ENCODE peak calls at places on chromosomes 1 and 21, in eight cellular contexts. J, H, W, C, R, K, N and T are unnamed samples. For H3K36me3, the result is how much of the 10 kb centered on the place peaks cover.

GRCh38 chr1:27961646-27962221 is 2.0 kb downstream of the XKR8 start:
- DNase-seq in J (no peak), H (no peak), W (no peak), C (no peak), R (no peak), K (peak), N (no peak), T (no peak)

GRCh38 chr1:116485071-116485735 is 85.6 kb downstream of the CD58 start:
- DNase-seq in J (peak), H (peak), W (peak), C (peak), R (peak), K (peak), N (peak), T (peak)

GRCh38 chr1:7621334-7622219 is 149.5 kb upstream of the VAMP3 start:
- DNase-seq in J (no peak), H (no peak), W (no peak), C (peak), R (peak), K (no peak), N (no peak), T (no peak)

GRCh38 chr1:25109527-25109926 is 122.8 kb downstream of the SYF2 start:
- DNase-seq in J (no peak), H (no peak), W (no peak), C (no peak), R (no peak), K (no peak), N (no peak), T (no peak)

GRCh38 chr1:210500831-210501230 is 172.1 kb downstream of the HHAT start:
- DNase-seq in J (no peak), H (no peak), W (no peak), C (no peak), R (no peak), K (no peak), N (peak), T (no peak)

GRCh38 chr1:178126261-178126660 is 32.4 kb downstream of the RASAL2 start:
- DNase-seq in J (no peak), H (no peak), W (no peak), C (no peak), R (no peak), K (no peak), N (no peak), T (no peak)

GRCh38 chr1:6922096-6922931 is 137.1 kb downstream of the CAMTA1 start:
- DNase-seq in J (no peak), H (no peak), W (peak), C (no peak), R (no peak), K (peak), N (peak), T (no peak)

GRCh38 chr1:19949016-19949415 is 25.6 kb upstream of the PLA2G2E start:
- DNase-seq in J (no peak), H (no peak), W (no peak), C (no peak), R (no peak), K (peak), N (peak), T (no peak)

GRCh38 chr1:158020877-158021630 is 27.6 kb downstream of the KIRREL1 start:
- DNase-seq in J (no peak), H (no peak), W (no peak), C (no peak), R (no peak), K (peak), N (no peak), T (no peak)

GRCh38 chr1:111441573-111442192 is 7.4 kb downstream of the WDR77 start:
- DNase-seq in J (no peak), H (peak), W (no peak), C (no peak), R (peak), K (peak), N (peak), T (no peak)

GRCh38 chr1:246147471-246148461 is 359.3 kb downstream of the SMYD3 start:
- DNase-seq in J (no peak), H (no peak), W (no peak), C (no peak), R (no peak), K (no peak), N (no peak), T (no peak)

GRCh38 chr1:10625554-10625953 is 150.8 kb downstream of the PEX14 start:
- DNase-seq in J (no peak), H (no peak), W (no peak), C (no peak), R (no peak), K (no peak), N (no peak), T (no peak)

GRCh38 chr1:38831753-38832734 is 27.5 kb downstream of the RRAGC start:
- DNase-seq in J (no peak), H (no peak), W (no peak), C (no peak), R (no peak), K (no peak), N (no peak), T (no peak)

GRCh38 chr1:86277909-86278308 is 118.2 kb downstream of the ODF2L start:
- DNase-seq in J (no peak), H (no peak), W (no peak), C (no peak), R (no peak), K (no peak), N (no peak), T (no peak)

GRCh38 chr1:19495816-19496528 is 10.6 kb upstream of the CAPZB start:
- DNase-seq in J (no peak), H (no peak), W (no peak), C (no peak), R (no peak), K (peak), N (peak), T (no peak)

GRCh38 chr1:19123837-19124236 is 86.2 kb downstream of the UBR4 start:
- DNase-seq in J (no peak), H (no peak), W (no peak), C (no peak), R (no peak), K (no peak), N (no peak), T (peak)

GRCh38 chr1:228668553-228669400 is 66.5 kb upstream of the RHOU start:
- DNase-seq in J (no peak), H (no peak), W (peak), C (no peak), R (no peak), K (peak), N (peak), T (no peak)

GRCh38 chr1:233245191-233245765 is 50.2 kb downstream of the PCNX2 start:
- DNase-seq in J (no peak), H (no peak), W (no peak), C (no peak), R (no peak), K (no peak), N (peak), T (no peak)

GRCh38 chr21:26739189-26739588 is 106.0 kb downstream of the ADAMTS1 start:
- DNase-seq in J (no peak), H (no peak), W (no peak), C (no peak), R (no peak), K (peak), N (peak), T (no peak)

GRCh38 chr21:39313457-39314154 is at the start of gene BRWD1:
- DNase-seq in J (peak), H (peak), W (no peak), C (peak), R (peak), K (peak), N (peak), T (peak)

GRCh38 chr21:39313042-39313456 is 383 bp downstream of the BRWD1 start:
- DNase-seq in J (no peak), H (peak), W (no peak), C (peak), R (peak), K (no peak), N (no peak), T (peak)

GRCh38 chr21:39311164-39311563 is 2.3 kb downstream of the BRWD1 start:
- DNase-seq in J (no peak), H (no peak), W (no peak), C (no peak), R (no peak), K (no peak), N (no peak), T (no peak)

GRCh38 chr21:39314155-39315027 is 959 bp upstream of the BRWD1 start:
- DNase-seq in J (peak), H (no peak), W (no peak), C (peak), R (peak), K (peak), N (peak), T (peak)

GRCh38 chr21:39312112-39313041 is 1.1 kb downstream of the BRWD1 start:
- DNase-seq in J (peak), H (peak), W (peak), C (peak), R (peak), K (peak), N (peak), T (peak)
- H3K36me3 ChIP-seq in J (under half), H (under half), W (under half), C (under half), R (under half), K (under half), N (under half), T (under half)

GRCh38 chr21:39182016-39182415 is 1.2 kb downstream of the PSMG1 start:
- DNase-seq in J (no peak), H (no peak), W (no peak), C (no peak), R (no peak), K (peak), N (no peak), T (no peak)

GRCh38 chr21:39182484-39183271 is 573 bp downstream of the PSMG1 start:
- DNase-seq in J (no peak), H (no peak), W (no peak), C (no peak), R (peak), K (peak), N (no peak), T (peak)

GRCh38 chr21:39183272-39184049 is at the start of gene PSMG1:
- DNase-seq in J (peak), H (peak), W (peak), C (peak), R (peak), K (peak), N (peak), T (peak)

GRCh38 chr21:39181205-39181818 is 1.9 kb downstream of the PSMG1 start:
- DNase-seq in J (no peak), H (no peak), W (no peak), C (no peak), R (no peak), K (peak), N (no peak), T (no peak)

GRCh38 chr21:39180429-39181019 is 2.7 kb downstream of the PSMG1 start:
- DNase-seq in J (no peak), H (no peak), W (no peak), C (no peak), R (no peak), K (no peak), N (no peak), T (no peak)
- H3K36me3 ChIP-seq in J (under half), H (under half), W (under half), C (under half), R (under half), K (under half), N (under half), T (under half)

DNA sequence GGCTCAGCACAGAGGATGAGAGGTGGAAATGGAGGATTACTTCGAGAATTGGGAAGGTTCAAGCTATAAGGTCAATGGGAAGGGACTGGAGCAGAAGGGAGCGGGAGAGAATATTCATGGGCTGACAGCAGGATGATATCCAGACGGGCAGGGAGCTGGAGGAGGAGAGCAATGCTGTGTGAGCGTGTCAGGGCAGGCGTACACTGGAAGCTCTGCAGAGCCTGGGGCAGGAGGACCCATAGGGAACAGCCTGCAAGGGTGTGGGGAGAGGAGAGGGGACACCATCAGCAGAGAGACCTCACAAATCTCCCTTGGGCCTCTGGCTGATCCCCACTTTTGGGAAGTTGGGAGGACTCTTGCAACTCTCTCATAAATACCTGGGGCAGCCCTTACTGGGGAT is 13.7 kb downstream of the CSF1 start:
- DNase-seq in J (no peak), H (no peak), W (no peak), C (no peak), R (no peak), K (no peak), N (no peak), T (no peak)
- H3K36me3 ChIP-seq in J (half or more), H (under half), W (half or more), C (under half), R (under half), K (half or more), N (half or more), T (under half)

GRCh38 chr1:204946640-204947039 is 76.0 kb downstream of the NFASC start:
- DNase-seq in J (no peak), H (no peak), W (no peak), C (no peak), R (no peak), K (no peak), N (no peak), T (no peak)
- H3K36me3 ChIP-seq in J (under half), H (under half), W (under half), C (under half), R (under half), K (under half), N (under half), T (under half)